ENCODE peak calls at places on chromosome 13, in five cellular contexts. D is fibroblast of the aortic adventitia, G is GM06990, W is endothelial cell of umbilical vein, E is body of pancreas. V is an unnamed sample.

GRCh38 chr13:40895207-40895606 is 105.8 kb downstream of the SLC25A15 start:
- DNase-seq in W (no peak), E (no peak), D (no peak), G (no peak), V (no peak)

GRCh38 chr13:77310579-77311279 is 16.2 kb downstream of the MYCBP2 start:
- DNase-seq in D (peak), W (peak), E (no peak), G (no peak), V (no peak)

GRCh38 chr13:108083056-108083455 is 132.3 kb downstream of the LIG4 start:
- DNase-seq in G (no peak), D (no peak), W (peak), E (no peak), V (no peak)

GRCh38 chr13:102718746-102719145 is 23.9 kb upstream of the METTL21C start:
- DNase-seq in W (no peak), D (no peak), G (no peak), E (no peak), V (no peak)

GRCh38 chr13:27960362-27961226 is 8.5 kb downstream of the CDX2 start:
- DNase-seq in D (no peak), G (peak), W (no peak), E (peak), V (no peak)

GRCh38 chr13:79779761-79780160 is 298.8 kb downstream of the NDFIP2 start:
- DNase-seq in W (no peak), D (peak), G (no peak), E (no peak), V (no peak)

GRCh38 chr13:44651209-44651608 is 75.1 kb upstream of the TSC22D1 start:
- DNase-seq in W (no peak), D (no peak), E (no peak), G (no peak), V (no peak)

GRCh38 chr13:97757807-97758206 is 195.7 kb upstream of the IPO5 start:
- DNase-seq in E (peak), D (peak), G (no peak), W (no peak), V (no peak)

GRCh38 chr13:100128838-100129237 is 39.9 kb downstream of the PCCA start:
- DNase-seq in G (no peak), E (no peak), W (no peak), D (no peak), V (no peak)

GRCh38 chr13:57624565-57625435 is 6.7 kb upstream of the PCDH17 start:
- DNase-seq in D (peak), W (peak), G (no peak), E (peak), V (no peak)
- TF ChIP-seq CTCF in D (peak), W (peak), G (peak), E (peak), V (peak)

DNA sequence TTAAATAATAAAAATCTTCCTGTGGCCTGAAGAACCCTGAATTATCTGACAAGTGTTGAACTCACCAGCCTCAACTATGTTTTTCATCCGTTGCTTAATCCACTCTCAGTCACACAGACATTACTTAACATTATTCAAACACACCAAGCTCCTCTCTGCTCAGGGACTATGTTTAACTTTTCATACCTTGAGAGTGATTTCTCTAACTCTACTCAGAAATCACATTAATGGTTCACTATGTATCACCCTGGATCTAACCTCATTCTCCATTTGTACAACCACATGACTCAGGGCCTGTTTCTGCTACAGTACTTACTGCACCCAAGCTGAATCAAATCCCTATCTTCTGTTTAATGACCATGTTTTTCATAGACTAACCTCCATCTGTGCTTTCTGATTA is 553.8 kb upstream of the PRR20A start:
- DNase-seq in G (no peak), D (no peak), W (no peak), E (no peak), V (no peak)
- TF ChIP-seq CTCF in G (no peak), D (no peak), W (no peak), E (no peak), V (no peak)

DNA sequence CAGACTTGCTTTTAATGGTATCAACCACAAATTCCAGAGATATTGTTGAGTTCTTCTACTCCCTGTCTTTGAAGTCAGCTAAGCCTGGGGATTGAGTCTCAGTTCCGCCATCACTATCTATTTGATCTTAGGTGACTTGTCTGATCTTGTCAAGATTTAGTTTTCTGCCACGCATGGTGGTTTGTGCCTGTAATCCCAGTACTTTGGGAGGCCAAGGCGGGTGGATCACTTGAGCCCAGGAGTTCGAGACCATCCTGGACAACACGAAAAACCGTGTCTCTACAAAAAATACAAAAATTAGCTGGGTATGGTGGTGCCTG is 376.9 kb downstream of the FGF9 start:
- DNase-seq in D (no peak), W (no peak), G (no peak), E (no peak), V (no peak)
- TF ChIP-seq CTCF in D (no peak), W (no peak), G (no peak), E (no peak), V (no peak)

GRCh38 chr13:36193151-36193855 is 21.1 kb downstream of the SOHLH2 start:
- DNase-seq in G (no peak), E (no peak), D (peak), W (no peak), V (no peak)

GRCh38 chr13:36188446-36188845 is 25.9 kb downstream of the SOHLH2 start:
- DNase-seq in G (no peak), E (no peak), D (no peak), W (no peak), V (no peak)

GRCh38 chr13:36192166-36192565 is 22.2 kb downstream of the SOHLH2 start:
- DNase-seq in W (no peak), G (no peak), E (no peak), D (no peak), V (no peak)

DNA sequence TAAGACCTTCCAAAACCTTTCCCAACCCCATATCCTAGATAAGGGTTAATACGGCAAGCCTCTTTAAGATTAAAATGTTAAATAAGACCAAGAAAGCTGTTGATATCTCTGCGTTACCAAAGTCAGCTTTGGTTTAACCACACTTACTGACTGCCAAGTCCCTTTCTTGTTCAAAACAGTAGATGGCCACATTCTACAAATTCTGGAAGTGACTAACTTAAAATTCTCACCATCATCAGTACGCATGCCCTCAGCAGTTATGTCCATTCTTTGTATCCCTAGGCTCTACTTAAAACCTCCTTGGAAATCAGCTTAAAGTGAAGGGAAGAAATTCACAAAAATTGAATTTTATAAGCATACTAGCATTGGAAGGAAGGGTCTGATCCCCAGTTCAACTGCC is 23.6 kb downstream of the SOHLH2 start:
- DNase-seq in W (no peak), G (no peak), D (peak), E (no peak), V (no peak)
- TF ChIP-seq CTCF in W (no peak), G (no peak), D (no peak), E (no peak), V (no peak)

GRCh38 chr13:60134376-60134775 is 29.4 kb downstream of the DIAPH3 start:
- DNase-seq in G (no peak), W (peak), E (no peak), D (peak), V (no peak)
- TF ChIP-seq CTCF in G (peak), W (no peak), E (no peak), D (peak), V (no peak)

GRCh38 chr13:57557979-57558529 is 73.5 kb upstream of the PCDH17 start:
- DNase-seq in D (no peak), G (no peak), E (no peak), W (peak), V (no peak)
- TF ChIP-seq CTCF in D (no peak), G (no peak), E (no peak), W (peak), V (no peak)

GRCh38 chr13:83121904-83122303 is 760.4 kb downstream of the SLITRK1 start:
- DNase-seq in W (no peak), D (peak), G (no peak), E (no peak), V (no peak)
- TF ChIP-seq CTCF in W (no peak), D (no peak), G (no peak), E (no peak), V (no peak)

DNA sequence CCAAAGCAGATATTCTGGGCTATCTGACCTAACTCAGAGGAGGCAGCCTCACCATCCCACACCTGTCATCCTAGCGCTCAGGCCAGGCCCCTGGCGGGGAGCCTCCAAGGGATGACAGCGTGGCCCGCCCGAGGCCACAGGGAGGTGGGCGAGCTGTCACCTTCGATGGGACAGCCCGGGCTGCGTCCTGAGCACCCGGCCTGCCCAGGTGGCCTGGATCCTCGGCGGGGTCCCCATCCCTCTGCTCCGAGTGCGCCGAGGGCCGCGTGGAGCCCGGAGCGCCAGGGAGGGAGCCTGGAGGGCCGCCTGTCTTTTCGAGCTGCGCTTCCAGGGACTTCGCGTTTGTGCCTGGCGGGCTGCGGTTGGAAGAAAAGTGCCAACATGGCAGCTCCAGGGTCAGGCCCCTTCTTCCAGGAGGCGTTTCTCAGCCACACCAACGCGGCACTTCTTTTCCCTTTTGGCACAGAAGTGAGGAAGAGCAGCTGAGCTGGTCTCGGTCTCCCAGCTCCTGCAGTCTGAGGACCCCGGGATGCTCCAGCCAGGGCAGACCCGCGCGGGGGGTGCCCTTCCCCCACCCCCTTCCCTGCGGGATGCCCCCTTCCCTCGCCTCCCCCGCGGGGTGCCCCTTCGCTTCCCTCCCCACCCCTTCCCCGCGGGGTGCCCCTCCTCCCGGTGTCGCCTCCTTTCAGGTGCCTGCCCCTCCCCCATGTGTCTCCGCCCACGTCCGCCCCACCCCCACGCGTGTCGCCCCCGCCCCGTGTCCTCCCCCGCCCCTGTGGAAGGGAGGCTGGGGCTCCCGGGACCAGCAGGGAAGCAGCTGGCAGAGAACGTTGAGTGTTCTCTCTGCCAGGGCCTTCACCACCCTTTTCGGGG is 42.3 kb downstream of the GJA3 start:
- DNase-seq in D (peak), W (peak), G (peak), E (peak), V (no peak)
- TF ChIP-seq CTCF in D (no peak), W (no peak), G (no peak), E (no peak), V (no peak)

GRCh38 chr13:104204177-104204576 is 1138.0 kb upstream of the SLC10A2 start:
- DNase-seq in G (no peak), W (no peak), E (no peak), D (no peak), V (no peak)
- TF ChIP-seq CTCF in G (peak), W (no peak), E (no peak), D (no peak), V (no peak)

GRCh38 chr13:21557995-21558394 is 46.0 kb downstream of the MICU2 start:
- DNase-seq in E (no peak), D (no peak), G (no peak), W (peak), V (no peak)
- TF ChIP-seq CTCF in E (no peak), D (peak), G (peak), W (peak), V (no peak)

V was measured in activated B cell treated with CpG ODN at 0.5 μM for 24 hours.